ENCODE peak calls at places on chromosome 20, in five cellular contexts. M is psoas muscle, N is lower lobe of right lung, R is left ventricle myocardium inferior, O is upper lobe of right lung. L is an unnamed sample. For H3K4me1, the result is how much of the 10 kb centered on the place peaks cover.

GRCh38 chr20:37323985-37324384 is 22.0 kb upstream of the SRC start:
- DNase-seq in O (no peak), M (no peak), N (no peak), R (no peak), L (peak)

GRCh38 chr20:63494084-63494419 is 4.8 kb downstream of the EEF1A2 start:
- DNase-seq in O (no peak), M (peak), R (peak), N (no peak), L (peak)

GRCh38 chr20:10557685-10558084 is 116.1 kb downstream of the JAG1 start:
- DNase-seq in O (no peak), M (no peak), R (no peak), N (no peak), L (no peak)

GRCh38 chr20:10667560-10668167 is 6.1 kb downstream of the JAG1 start:
- DNase-seq in R (no peak), O (no peak), N (no peak), M (no peak), L (no peak)

GRCh38 chr20:48797850-48798747 is 29.7 kb downstream of the PREX1 start:
- DNase-seq in M (no peak), N (no peak), O (peak), R (no peak), L (peak)

GRCh38 chr20:37827605-37828004 is 75.3 kb upstream of the VSTM2L start:
- DNase-seq in N (no peak), M (no peak), R (no peak), O (no peak), L (no peak)

GRCh38 chr20:47500554-47500953 is 1.1 kb upstream of the NCOA3 start:
- DNase-seq in M (no peak), R (no peak), N (no peak), O (no peak), L (no peak)

GRCh38 chr20:41029150-41029872 is 689 bp downstream of the TOP1 start:
- DNase-seq in N (peak), R (peak), O (peak), M (peak), L (peak)

GRCh38 chr20:2745936-2746635 is 53.5 kb downstream of the EBF4 start:
- DNase-seq in R (no peak), N (no peak), O (no peak), M (no peak), L (no peak)

GRCh38 chr20:49936153-49937022 is at the start of gene RNF114:
- DNase-seq in N (peak), R (peak), O (peak), M (peak), L (peak)

GRCh38 chr20:35654415-35654814 is 10.3 kb downstream of the CPNE1 start:
- DNase-seq in M (no peak), O (no peak), N (no peak), R (no peak), L (no peak)

GRCh38 chr20:23702021-23702420 is 13.2 kb upstream of the CST4 start:
- DNase-seq in M (no peak), N (no peak), R (no peak), O (no peak), L (no peak)

GRCh38 chr20:10733122-10733521 is 59.3 kb upstream of the JAG1 start:
- DNase-seq in M (no peak), N (no peak), O (no peak), R (no peak), L (no peak)

GRCh38 chr20:41230136-41230535 is 87.4 kb downstream of the ZHX3 start:
- DNase-seq in M (no peak), R (no peak), N (no peak), O (no peak), L (no peak)

GRCh38 chr20:40895182-40895581 is 133.4 kb upstream of the TOP1 start:
- DNase-seq in R (no peak), N (no peak), M (no peak), O (no peak), L (no peak)

GRCh38 chr20:45366192-45366591 is 3.2 kb downstream of the SYS1 start:
- DNase-seq in R (no peak), O (no peak), N (no peak), M (no peak), L (no peak)
- H3K4me1 ChIP-seq in R (under half), O (under half), N (half or more), M (under half), L (under half)

DNA sequence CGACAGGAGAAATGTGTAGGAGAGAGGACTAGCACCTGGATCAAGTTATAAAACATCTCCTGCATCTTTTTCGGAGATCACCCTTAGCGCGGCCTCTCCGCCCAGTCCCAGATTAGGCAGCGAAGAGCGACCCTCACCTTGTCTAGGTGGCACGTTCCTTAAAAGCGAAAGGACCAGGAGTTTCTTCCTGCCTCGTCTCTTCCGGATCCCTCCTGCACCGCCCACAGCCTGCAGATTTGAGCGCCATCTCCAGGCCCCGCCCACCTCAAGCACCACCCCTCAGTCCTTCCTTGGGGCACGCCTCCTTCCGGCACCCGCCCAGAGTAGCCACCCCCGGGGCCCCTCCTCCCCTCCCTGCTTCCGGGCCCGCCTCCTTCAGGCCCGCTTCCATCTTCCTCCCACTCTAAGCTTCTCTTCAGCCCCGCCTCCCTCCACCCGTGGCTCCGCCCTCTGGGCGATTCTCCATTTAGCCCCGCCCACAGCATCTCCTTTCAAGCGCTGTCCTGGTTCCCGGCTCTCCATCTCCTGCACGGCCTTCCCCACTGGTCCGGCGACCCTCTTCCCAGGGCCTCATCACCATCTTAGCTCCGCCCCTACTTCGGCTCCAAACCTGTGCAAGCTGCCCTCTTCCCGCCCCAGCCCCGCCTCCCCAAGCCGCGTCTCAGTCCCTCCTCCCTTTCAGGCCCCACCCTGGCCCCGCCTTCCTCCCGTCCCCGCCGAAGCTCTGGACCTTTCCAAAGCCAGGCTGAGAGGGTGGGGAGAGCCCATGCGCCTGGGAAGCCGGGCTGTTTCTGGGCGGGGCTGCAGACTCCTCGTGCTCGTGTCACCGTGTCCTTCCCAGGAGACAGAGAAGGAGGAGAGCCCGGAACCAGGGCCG is 550 bp upstream of the RALY start:
- DNase-seq in O (peak), R (peak), N (peak), M (peak), L (peak)
- H3K4me1 ChIP-seq in O (under half), R (half or more), N (half or more), M (under half), L (under half)

GRCh38 chr20:44720617-44720993 is 5.4 kb downstream of the CCN5 start:
- DNase-seq in R (no peak), N (peak), M (no peak), O (no peak), L (peak)
- H3K4me1 ChIP-seq in R (under half), N (under half), M (under half), O (under half), L (under half)

GRCh38 chr20:5657873-5658200 is 92.4 kb upstream of the SHLD1 start:
- DNase-seq in O (no peak), R (no peak), M (no peak), N (no peak), L (no peak)
- H3K4me1 ChIP-seq in O (under half), R (under half), M (under half), N (half or more), L (under half)

DNA sequence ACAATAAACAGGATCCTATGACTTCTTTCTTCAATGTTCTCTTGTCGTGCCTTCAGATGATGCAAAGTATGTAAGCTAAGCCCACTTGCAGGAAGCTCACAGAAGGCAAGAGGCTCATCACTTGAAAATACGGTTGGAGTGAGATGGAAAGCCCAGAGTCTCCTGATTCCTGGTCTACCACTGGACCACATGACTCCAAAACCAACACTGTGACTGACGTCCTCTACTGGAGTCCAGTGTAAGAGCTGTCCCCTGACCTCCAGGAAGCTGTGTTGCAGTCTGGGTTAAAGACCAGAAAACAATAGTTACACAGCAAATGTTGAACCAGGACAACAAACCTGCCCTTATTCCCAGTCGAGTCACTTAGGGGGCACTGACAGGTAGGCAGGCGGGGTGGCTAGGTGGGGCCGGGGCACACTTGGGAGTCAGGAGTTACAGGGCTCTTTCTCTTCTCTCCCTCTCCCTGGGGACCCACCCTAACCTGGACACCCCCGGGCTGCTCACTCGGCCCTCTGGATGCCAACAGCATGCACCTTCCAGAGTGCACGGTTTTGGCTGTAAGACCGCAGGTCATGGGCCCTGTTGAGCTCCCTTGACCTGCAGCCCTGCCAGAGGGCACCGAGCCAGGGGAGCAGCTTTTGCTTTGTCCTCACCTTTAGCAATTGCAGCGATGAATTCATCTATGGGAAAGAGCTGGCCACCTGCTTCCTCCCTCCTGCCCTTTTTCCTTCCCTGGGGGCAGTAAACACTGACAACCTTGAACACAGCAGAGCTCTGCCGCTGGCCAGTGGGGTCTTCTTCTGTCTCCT is 7.4 kb downstream of the PCK1 start:
- DNase-seq in M (no peak), R (no peak), O (no peak), N (no peak), L (peak)
- H3K4me1 ChIP-seq in M (under half), R (under half), O (under half), N (under half), L (under half)

DNA sequence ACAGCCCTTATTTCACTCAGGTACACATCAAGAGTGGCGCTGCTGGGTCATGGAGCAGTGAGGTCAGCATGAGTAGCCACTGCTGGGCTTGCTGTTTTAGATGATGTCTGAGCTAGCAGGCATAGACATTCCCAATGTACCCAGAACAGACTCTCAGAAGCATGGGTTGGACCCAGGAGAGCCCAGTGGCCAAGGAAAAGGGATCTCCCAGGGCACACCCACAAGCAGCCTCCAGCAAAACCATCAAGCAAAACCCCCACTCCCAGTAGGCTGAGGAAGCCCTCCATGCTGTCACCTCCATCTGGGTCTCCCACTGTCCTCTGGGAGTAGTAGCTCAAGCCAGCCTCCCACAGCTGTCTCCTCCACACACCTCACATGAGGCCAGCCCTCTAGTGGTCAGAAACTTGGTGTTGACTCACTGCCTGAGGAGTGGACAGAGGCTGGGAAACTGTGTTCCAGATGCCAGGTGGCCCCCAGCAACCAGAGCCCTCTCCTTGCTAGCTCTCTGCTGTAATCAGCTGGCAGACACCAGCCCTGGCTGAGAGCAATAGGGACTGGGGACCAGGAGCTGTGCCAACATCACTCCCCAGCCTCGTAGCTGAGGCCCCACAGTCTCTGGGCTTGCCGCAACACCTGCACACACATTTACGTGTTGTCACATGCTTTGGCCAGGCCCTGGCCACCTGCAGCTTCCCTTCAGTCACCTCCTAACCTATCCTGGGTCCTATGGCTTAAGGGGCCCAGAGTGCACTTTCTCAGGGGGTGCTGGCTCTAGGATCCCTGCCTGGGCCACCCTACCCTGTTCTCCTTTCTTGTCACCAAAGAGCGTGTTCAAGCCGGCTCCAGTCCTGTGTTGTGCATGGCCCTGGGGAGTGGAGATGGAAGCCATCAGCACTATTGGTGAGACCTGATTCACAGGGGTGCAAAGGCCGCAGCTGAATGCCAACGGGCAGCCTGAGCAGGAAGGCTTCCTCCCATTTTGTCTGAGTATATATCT is 1.9 kb upstream of the AP5S1 start:
- DNase-seq in M (peak), R (peak), O (no peak), N (peak), L (peak)
- H3K4me1 ChIP-seq in M (under half), R (under half), O (under half), N (under half), L (under half)

GRCh38 chr20:5678769-5679168 is 71.4 kb upstream of the SHLD1 start:
- DNase-seq in R (no peak), O (no peak), M (no peak), N (no peak), L (no peak)

GRCh38 chr20:5680227-5680626 is 70.0 kb upstream of the SHLD1 start:
- DNase-seq in N (no peak), M (no peak), O (no peak), R (no peak), L (no peak)

GRCh38 chr20:5675103-5676091 is 74.8 kb upstream of the SHLD1 start:
- DNase-seq in O (no peak), R (no peak), M (no peak), N (peak), L (no peak)

GRCh38 chr20:5674176-5674660 is 76.0 kb upstream of the SHLD1 start:
- DNase-seq in O (no peak), N (no peak), M (no peak), R (no peak), L (no peak)

DNA sequence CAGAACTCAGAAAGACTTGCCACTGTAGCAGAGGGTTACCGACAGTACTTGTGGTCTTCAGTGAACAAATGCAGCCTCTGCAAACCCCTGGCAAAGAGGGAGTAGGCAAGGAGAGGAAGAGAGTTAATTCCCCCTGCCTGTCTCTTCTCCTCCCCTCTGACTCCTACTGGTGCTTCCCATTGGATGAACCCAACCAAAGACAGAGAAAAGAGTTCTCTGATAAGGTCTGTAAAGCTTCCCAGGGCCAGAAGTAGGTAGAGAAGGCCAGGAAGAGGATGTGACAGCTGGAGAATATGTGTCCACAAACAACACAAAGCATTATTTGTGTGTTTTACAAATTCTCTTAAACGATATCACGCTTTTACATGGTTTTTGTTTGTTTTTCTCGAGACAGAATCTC is 72.8 kb upstream of the SHLD1 start:
- DNase-seq in M (no peak), N (no peak), O (no peak), R (no peak), L (no peak)
- H3K4me1 ChIP-seq in M (under half), N (under half), O (under half), R (under half), L (under half)

GRCh38 chr20:31707994-31708744 is 14.5 kb downstream of the BCL2L1 start:
- DNase-seq in O (peak), N (peak), M (peak), R (peak), L (peak)

GRCh38 chr20:31710423-31711250 is 12.0 kb downstream of the BCL2L1 start:
- DNase-seq in O (peak), R (peak), N (peak), M (peak), L (peak)

GRCh38 chr20:31707258-31707615 is 15.4 kb downstream of the BCL2L1 start:
- DNase-seq in O (no peak), M (no peak), R (no peak), N (no peak), L (no peak)

GRCh38 chr20:31709939-31710338 is 12.7 kb downstream of the BCL2L1 start:
- DNase-seq in N (no peak), R (no peak), M (no peak), O (no peak), L (no peak)

GRCh38 chr20:31708839-31709534 is 13.7 kb downstream of the BCL2L1 start:
- DNase-seq in O (no peak), R (no peak), M (no peak), N (no peak), L (no peak)
- H3K4me1 ChIP-seq in O (half or more), R (half or more), M (half or more), N (half or more), L (under half)

GRCh38 chr20:8853805-8854338 is 215.0 kb upstream of the PLCB4 start:
- DNase-seq in O (no peak), R (no peak), M (no peak), N (no peak), L (no peak)
- H3K4me1 ChIP-seq in O (under half), R (under half), M (under half), N (under half), L (under half)

DNA sequence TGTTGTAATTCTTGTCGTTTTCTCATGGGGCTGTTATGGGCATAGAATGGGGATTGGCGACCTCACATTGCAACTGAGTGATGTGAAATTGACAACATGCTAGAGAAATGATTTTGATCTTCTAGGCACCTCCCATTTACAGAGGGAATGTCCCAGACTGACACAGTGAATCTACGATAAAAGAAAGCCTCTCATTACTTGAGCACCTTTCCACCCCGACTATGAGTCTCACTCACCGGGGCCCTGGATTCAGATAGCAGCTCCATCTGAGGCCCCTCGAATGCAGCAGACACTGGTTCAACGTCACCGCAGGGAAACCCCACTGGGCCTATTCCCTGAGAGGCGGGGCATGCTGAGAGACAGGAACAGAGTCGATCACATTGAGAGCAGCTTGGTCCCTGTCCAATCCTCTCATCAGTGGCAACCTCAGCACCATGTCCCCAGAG is 49.1 kb downstream of the NFATC2 start:
- DNase-seq in M (no peak), N (no peak), R (no peak), O (no peak), L (no peak)
- H3K4me1 ChIP-seq in M (under half), N (half or more), R (under half), O (under half), L (under half)